ENCODE peak calls at places on chromosomes 11 and 22, in six cellular contexts. L is A549, M is adrenal gland, V is Peyer's patch, T is HCT116, K is IMR-90. I is an unnamed sample.

GRCh38 chr11:57778318-57779037 is 16.9 kb downstream of the CTNND1 start:
- DNase-seq in L (peak), M (peak), V (peak), T (peak), K (peak), I (peak)

GRCh38 chr11:113161671-113162589 is 152.5 kb upstream of the TTC12 start:
- DNase-seq in L (no peak), M (peak), V (no peak), T (no peak), K (no peak), I (no peak)

GRCh38 chr11:92557848-92558247 is 333.2 kb downstream of the FAT3 start:
- DNase-seq in L (no peak), M (no peak), V (no peak), T (no peak), K (no peak), I (no peak)

GRCh38 chr11:64144587-64145295 is 21.2 kb downstream of the MACROD1 start:
- DNase-seq in L (no peak), M (no peak), V (no peak), T (no peak), K (no peak), I (no peak)

GRCh38 chr11:100563541-100564280 is 123.4 kb upstream of the ARHGAP42 start:
- DNase-seq in L (no peak), M (no peak), V (no peak), T (no peak), K (peak), I (no peak)

GRCh38 chr11:120230433-120231071 is 9.4 kb upstream of the POU2F3 start:
- DNase-seq in L (no peak), M (no peak), V (no peak), T (no peak), K (no peak), I (no peak)

GRCh38 chr22:29225422-29226090 is 19.9 kb downstream of the EMID1 start:
- DNase-seq in L (no peak), M (peak), V (no peak), T (no peak), K (peak), I (no peak)

GRCh38 chr22:50268655-50269113 is 1.5 kb downstream of the MAPK11 start:
- DNase-seq in L (no peak), M (no peak), V (no peak), T (no peak), K (no peak), I (peak)

GRCh38 chr11:132114185-132114584 is 743.8 kb downstream of the NTM start:
- DNase-seq in L (no peak), M (peak), V (no peak), T (no peak), K (peak), I (no peak)

GRCh38 chr11:28243596-28243995 is 135.4 kb downstream of the METTL15 start:
- DNase-seq in L (no peak), M (no peak), V (no peak), T (no peak), K (peak), I (no peak)

GRCh38 chr11:125165111-125165663 is 636 bp downstream of the PKNOX2 start:
- DNase-seq in L (peak), M (peak), V (no peak), T (no peak), K (peak), I (no peak)

GRCh38 chr11:3036419-3036818 is 20.8 kb downstream of the CARS1 start:
- DNase-seq in L (no peak), M (no peak), V (no peak), T (no peak), K (no peak), I (no peak)

GRCh38 chr11:44901120-44901519 is 49.6 kb downstream of the TP53I11 start:
- DNase-seq in L (no peak), M (no peak), V (no peak), T (no peak), K (no peak), I (no peak)

GRCh38 chr11:125236072-125236825 is 71.7 kb downstream of the PKNOX2 start:
- DNase-seq in L (no peak), M (no peak), V (no peak), T (no peak), K (no peak), I (no peak)

GRCh38 chr11:118923721-118924587 is 1.8 kb downstream of the BCL9L start:
- DNase-seq in L (no peak), M (no peak), V (no peak), T (no peak), K (no peak), I (no peak)

GRCh38 chr11:131038597-131038996 is 122.3 kb upstream of the SNX19 start:
- DNase-seq in L (no peak), M (no peak), V (no peak), T (no peak), K (no peak), I (no peak)

GRCh38 chr11:123381817-123382554 is 48.1 kb upstream of the GRAMD1B start:
- DNase-seq in L (no peak), M (no peak), V (no peak), T (no peak), K (no peak), I (no peak)

GRCh38 chr22:35921777-35922176 is 106.8 kb downstream of the RBFOX2 start:
- DNase-seq in L (peak), M (peak), V (no peak), T (peak), K (peak), I (peak)

GRCh38 chr11:64124147-64124546 is 41.8 kb downstream of the MACROD1 start:
- DNase-seq in L (no peak), M (no peak), V (no peak), T (no peak), K (no peak), I (no peak)

GRCh38 chr22:37282385-37282677 is at the start of gene CYTH4:
- DNase-seq in L (no peak), M (peak), V (peak), T (no peak), K (no peak), I (no peak)

GRCh38 chr11:92226331-92227232 is 2.0 kb downstream of the FAT3 start:
- DNase-seq in L (no peak), M (no peak), V (no peak), T (no peak), K (no peak), I (no peak)

GRCh38 chr11:59669611-59670009 is 773 bp upstream of the PATL1 start:
- DNase-seq in L (no peak), M (peak), V (no peak), T (no peak), K (peak), I (peak)

GRCh38 chr22:20014526-20015186 is 2.0 kb downstream of the ARVCF start:
- DNase-seq in L (no peak), M (no peak), V (no peak), T (no peak), K (no peak), I (no peak)

GRCh38 chr11:77322506-77322905 is 21.0 kb upstream of the GDPD4 start:
- DNase-seq in L (no peak), M (peak), V (no peak), T (no peak), K (peak), I (no peak)

GRCh38 chr11:75174348-75174747 is 23.4 kb downstream of the SLCO2B1 start:
- DNase-seq in L (no peak), M (no peak), V (no peak), T (no peak), K (no peak), I (no peak)

GRCh38 chr22:35947794-35948425 is 80.7 kb downstream of the RBFOX2 start:
- DNase-seq in L (no peak), M (no peak), V (no peak), T (no peak), K (peak), I (no peak)

GRCh38 chr22:33361581-33361980 is 303.4 kb upstream of the SYN3 start:
- DNase-seq in L (no peak), M (no peak), V (no peak), T (no peak), K (peak), I (no peak)

GRCh38 chr22:24224468-24224867 is 20.4 kb downstream of the GGT5 start:
- DNase-seq in L (no peak), M (no peak), V (no peak), T (no peak), K (no peak), I (no peak)

GRCh38 chr11:68142441-68143309 is 21.5 kb upstream of the CHKA start:
- DNase-seq in L (no peak), M (no peak), V (no peak), T (no peak), K (no peak), I (no peak)

GRCh38 chr11:79436911-79437273 is 3.9 kb downstream of the TENM4 start:
- DNase-seq in L (no peak), M (no peak), V (no peak), T (no peak), K (no peak), I (no peak)

GRCh38 chr11:7575841-7576451 is 62.1 kb downstream of the PPFIBP2 start:
- DNase-seq in L (peak), M (no peak), V (no peak), T (no peak), K (no peak), I (peak)

GRCh38 chr22:31104869-31105268 is 2.5 kb downstream of the SELENOM start:
- DNase-seq in L (no peak), M (no peak), V (no peak), T (no peak), K (no peak), I (no peak)
- H3K4me3 ChIP-seq in L (no peak), M (no peak), V (no peak), T (no peak), K (no peak), I (no peak)

GRCh38 chr11:95791385-95792033 is 1.2 kb downstream of the CEP57 start:
- DNase-seq in L (no peak), M (no peak), V (no peak), T (no peak), K (no peak), I (no peak)

GRCh38 chr11:95788921-95789505 is 569 bp downstream of the FAM76B start:
- DNase-seq in L (peak), M (peak), V (peak), T (no peak), K (peak), I (peak)

GRCh38 chr11:95790123-95790932 is at the start of gene CEP57:
- DNase-seq in L (peak), M (peak), V (peak), T (peak), K (peak), I (peak)

GRCh38 chr11:95790933-95791247 is 592 bp downstream of the CEP57 start:
- DNase-seq in L (peak), M (peak), V (peak), T (peak), K (peak), I (peak)

GRCh38 chr11:95789506-95790122 is at the start of gene FAM76B:
- DNase-seq in L (peak), M (peak), V (peak), T (peak), K (peak), I (peak)
- TF ChIP-seq POLR2A in L (peak), M (peak), V (peak), T (no peak), K (peak), I (peak)

DNA sequence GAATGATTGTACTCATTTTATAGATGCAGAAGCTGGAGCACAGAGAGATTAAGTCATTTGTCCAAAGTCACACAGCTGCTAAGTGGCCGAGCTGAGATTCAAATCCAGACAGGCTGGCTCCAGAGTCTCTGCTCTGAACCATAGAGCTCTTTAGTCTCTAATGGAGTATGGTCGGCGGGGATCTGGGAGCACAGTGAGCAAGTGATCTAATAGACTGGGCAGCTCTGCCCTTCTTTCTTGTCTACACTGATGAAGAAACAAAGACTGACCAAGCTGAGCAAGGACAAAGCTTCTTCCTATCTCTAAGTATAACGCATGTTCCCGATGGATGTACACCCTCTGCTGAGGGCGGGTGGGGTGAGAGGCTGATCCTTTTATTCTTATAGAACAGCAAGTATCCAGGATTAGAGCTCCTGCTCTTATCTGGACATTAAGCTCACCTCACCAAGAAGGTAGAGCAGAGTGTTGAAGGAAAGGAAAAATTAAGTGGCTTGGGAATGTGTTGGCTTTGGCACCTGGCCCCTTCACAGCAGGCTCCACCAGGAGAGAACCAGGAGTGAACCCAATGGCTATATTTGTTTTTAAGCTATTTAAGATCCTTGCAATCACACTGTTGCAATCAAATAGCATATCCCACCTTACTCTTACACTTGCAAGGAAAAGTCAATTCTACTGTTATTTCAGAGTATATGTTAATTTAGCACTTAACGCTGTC is 68.7 kb downstream of the ETS1 start:
- DNase-seq in L (no peak), M (no peak), V (no peak), T (no peak), K (no peak), I (no peak)
- H3K4me3 ChIP-seq in L (peak), M (peak), V (peak), T (no peak), K (peak), I (no peak)

DNA sequence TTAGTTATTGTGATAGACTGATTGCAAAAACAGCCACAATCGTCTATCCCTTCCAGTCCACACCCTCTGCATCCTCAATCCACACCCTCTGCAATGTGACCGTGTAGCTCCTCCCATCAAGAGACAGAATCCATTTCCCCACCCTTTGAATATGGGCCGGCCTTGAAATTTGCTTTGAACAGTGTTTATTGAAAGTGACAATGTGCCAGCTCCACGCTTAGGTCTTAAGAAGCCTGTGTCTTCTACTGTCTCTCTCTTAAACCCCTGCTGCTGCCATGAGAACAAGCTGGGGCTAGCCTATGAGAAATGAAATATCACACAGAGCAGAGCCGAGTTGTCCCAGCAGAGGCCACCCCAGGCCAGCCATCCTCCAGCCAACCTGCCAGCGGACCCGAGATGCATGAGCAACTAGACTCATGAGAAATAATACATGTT is 22.3 kb upstream of the MICAL2 start:
- DNase-seq in L (no peak), M (no peak), V (no peak), T (no peak), K (peak), I (peak)
- TF ChIP-seq POLR2A in L (no peak), M (no peak), V (peak), T (no peak), K (peak), I (no peak)